ENCODE peak calls at places on chromosomes 2 and 18, in seven cellular contexts. V is HCT116, C is fibroblast of lung, S is left ventricle myocardium inferior, P is esophagus squamous epithelium, D is transverse colon, U is stomach. I is an unnamed sample.

GRCh38 chr2:173669888-173670287 is 295.3 kb downstream of the SP3 start:
- DNase-seq in V (no peak), C (no peak), P (no peak), D (no peak), U (no peak), S (no peak), I (no peak)

GRCh38 chr18:41378628-41379027 is 576.4 kb upstream of the PIK3C3 start:
- DNase-seq in C (peak; percentile 56), P (no peak), V (no peak), S (no peak), D (no peak), U (no peak), I (no peak)

GRCh38 chr2:175552902-175553301 is 371.4 kb upstream of the ATP5MC3 start:
- DNase-seq in D (no peak), U (no peak), P (no peak), C (no peak), V (no peak), S (no peak), I (no peak)

GRCh38 chr2:144459937-144460336 is 60.0 kb downstream of the ZEB2 start:
- DNase-seq in U (no peak), C (peak; percentile 63), P (no peak), S (no peak), D (no peak), V (no peak), I (no peak)

GRCh38 chr2:20074001-20074648 is 22.7 kb upstream of the LAPTM4A start:
- DNase-seq in V (no peak), P (no peak), U (peak; percentile 72), C (no peak), D (no peak), S (no peak), I (no peak)

GRCh38 chr18:62571037-62571436 is 48.2 kb downstream of the ZCCHC2 start:
- DNase-seq in D (no peak), U (no peak), C (no peak), P (no peak), S (no peak), V (no peak), I (no peak)

GRCh38 chr2:69985684-69986083 is 24.3 kb upstream of the ASPRV1 start:
- DNase-seq in P (no peak), V (no peak), U (peak; percentile 41), D (peak; percentile 19), C (no peak), S (peak; percentile 32), I (no peak)

GRCh38 chr2:56001992-56002391 is 78.4 kb upstream of the EFEMP1 start:
- DNase-seq in P (no peak), S (no peak), V (no peak), C (no peak), U (no peak), D (no peak), I (no peak)

GRCh38 chr2:99559075-99559662 is 69.4 kb upstream of the REV1 start:
- DNase-seq in V (peak; percentile 56), D (peak; percentile 85), S (peak; percentile 88), P (peak; percentile 29), C (peak; percentile 58), U (peak; percentile 88), I (peak; percentile 59)

GRCh38 chr2:173355866-173356508 is 1.3 kb downstream of the CDCA7 start:
- DNase-seq in U (no peak), P (no peak), V (no peak), S (no peak), C (no peak), D (peak; percentile 19), I (no peak)

GRCh38 chr2:222869252-222869560 is 8.4 kb downstream of the ACSL3 start:
- DNase-seq in C (no peak), P (no peak), S (no peak), D (no peak), U (no peak), V (no peak), I (no peak)

GRCh38 chr18:7647500-7647899 is 80.4 kb downstream of the PTPRM start:
- DNase-seq in P (no peak), D (no peak), C (no peak), V (no peak), S (no peak), U (no peak), I (no peak)

GRCh38 chr2:126244937-126245336 is 411.0 kb upstream of the GYPC start:
- DNase-seq in P (no peak), D (peak; percentile 23), C (no peak), U (peak; percentile 31), V (no peak), S (no peak), I (no peak)

GRCh38 chr2:240598311-240598911 is 11.9 kb downstream of the CAPN10 start:
- DNase-seq in P (no peak), S (no peak), V (no peak), C (no peak), U (no peak), D (peak; percentile 6), I (no peak)

GRCh38 chr2:39069890-39070289 is 51.0 kb downstream of the SOS1 start:
- DNase-seq in C (no peak), D (no peak), P (no peak), S (no peak), U (no peak), V (no peak), I (no peak)

GRCh38 chr2:144938308-144938709 is 418.4 kb upstream of the ZEB2 start:
- DNase-seq in U (no peak), C (peak; percentile 78), P (no peak), S (no peak), V (no peak), D (no peak), I (no peak)

GRCh38 chr2:27829791-27830190 is 58.3 kb downstream of the MRPL33 start:
- DNase-seq in S (no peak), D (no peak), U (no peak), C (no peak), P (no peak), V (no peak), I (no peak)

GRCh38 chr2:27831279-27832050 is 58.7 kb downstream of the RBKS start:
- DNase-seq in P (no peak), S (no peak), C (no peak), V (no peak), D (no peak), U (no peak), I (no peak)

GRCh38 chr2:27830616-27831120 is 59.1 kb downstream of the MRPL33 start:
- DNase-seq in U (no peak), S (no peak), V (no peak), P (no peak), D (no peak), C (peak; percentile 20), I (no peak)

GRCh38 chr2:27832396-27832795 is 57.8 kb downstream of the RBKS start:
- DNase-seq in V (no peak), P (no peak), S (no peak), U (no peak), D (no peak), C (peak; percentile 94), I (no peak)

DNA sequence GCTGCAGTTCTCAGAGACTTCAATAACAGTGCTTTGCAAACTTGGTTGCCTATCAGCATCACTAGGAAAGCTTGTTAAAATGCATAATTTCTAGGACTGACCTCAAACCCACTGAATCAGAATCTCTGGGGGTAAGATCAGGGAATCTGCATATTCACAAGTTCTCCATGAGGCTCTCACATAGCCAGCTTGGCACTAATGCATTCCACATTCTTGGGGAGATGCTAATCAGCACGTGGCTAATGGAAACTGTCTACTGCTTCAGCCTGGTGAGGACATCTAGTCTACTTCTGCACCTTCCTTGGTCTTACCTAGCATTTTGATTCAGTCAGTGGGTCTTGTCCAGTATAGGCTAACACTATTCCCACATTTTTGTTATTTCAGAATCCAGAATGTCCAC is 56.3 kb downstream of the RBKS start:
- DNase-seq in V (no peak), C (peak; percentile 80), S (no peak), P (no peak), D (no peak), U (no peak), I (no peak)
- H3K27ac ChIP-seq in V (no peak overlapping the region), C (no peak overlapping the region), S (no peak overlapping the region), P (no peak overlapping the region), D (no peak overlapping the region), U (no peak overlapping the region), I (no peak overlapping the region)

GRCh38 chr2:30994227-30995056 is 143.8 kb downstream of the GALNT14 start:
- DNase-seq in S (no peak), V (no peak), U (no peak), P (no peak), C (no peak), D (no peak), I (no peak)
- H3K36me3 ChIP-seq in S (no peaks in the 10 kb centered on the region), V (no peaks in the 10 kb centered on the region), U (no peaks in the 10 kb centered on the region), P (no peaks in the 10 kb centered on the region), C (no peaks in the 10 kb centered on the region), D (no peaks in the 10 kb centered on the region), I (no peaks in the 10 kb centered on the region)

DNA sequence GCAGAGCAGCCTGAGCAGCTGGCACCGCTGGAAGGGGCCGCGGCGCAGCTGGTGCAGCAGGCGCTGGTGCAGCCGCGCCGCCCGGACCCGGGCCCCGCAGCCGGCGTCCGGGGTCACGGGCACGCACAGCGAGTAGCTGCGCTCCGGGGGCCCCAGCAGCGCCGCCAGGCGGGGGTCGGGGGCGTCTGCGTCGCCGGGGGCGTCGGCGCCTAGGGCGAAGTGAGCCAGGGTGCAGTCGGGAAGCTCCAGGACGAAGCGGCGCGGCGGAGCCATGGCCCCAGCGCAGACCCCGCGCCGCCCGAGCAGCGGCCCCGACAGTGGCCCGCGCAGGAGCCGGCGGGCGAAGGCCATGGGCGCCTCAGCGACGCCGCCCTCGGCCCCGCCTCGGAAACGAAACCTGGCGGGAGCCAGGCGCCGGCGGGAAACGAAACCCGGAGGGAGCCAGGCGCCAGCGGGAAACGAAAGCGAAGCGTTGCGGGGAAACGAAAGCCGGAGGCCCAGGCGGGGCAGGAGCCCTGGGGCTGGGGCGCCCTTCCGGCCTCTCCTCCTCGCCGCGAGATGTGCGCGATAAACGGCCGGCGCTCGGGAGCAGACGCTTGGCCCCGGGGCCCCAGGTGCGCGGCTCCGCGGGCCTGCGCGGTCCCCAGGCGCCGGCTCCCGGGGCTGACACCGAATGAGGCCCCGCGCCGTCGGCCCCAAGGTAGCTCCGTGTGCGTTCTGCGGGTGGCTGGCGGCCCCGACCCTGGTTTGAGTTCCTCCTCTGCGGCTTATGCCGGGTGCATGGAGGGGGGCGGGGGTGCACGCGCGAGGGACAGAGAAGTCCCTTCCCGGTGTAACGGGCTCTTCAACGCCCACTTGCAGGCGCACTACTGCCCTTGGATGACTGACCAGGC is at the start of gene CMPK2:
- DNase-seq in U (peak; percentile 85), V (no peak), C (peak; percentile 46), S (peak; percentile 75), D (peak; percentile 85), P (peak; percentile 12), I (no peak)
- TF ChIP-seq CTCF in U (peak; percentile 11), V (no peak), C (no peak), S (peak; percentile 36), D (no peak), P (peak; percentile 10), I (no peak)

GRCh38 chr2:215504547-215504946 is 68.7 kb upstream of the FN1 start:
- DNase-seq in U (no peak), V (no peak), S (no peak), P (no peak), D (no peak), C (peak; percentile 77), I (no peak)

GRCh38 chr2:215507836-215508235 is 72.0 kb upstream of the FN1 start:
- DNase-seq in P (no peak), V (no peak), U (no peak), C (peak; percentile 80), S (no peak), D (no peak), I (no peak)

GRCh38 chr2:215507126-215507525 is 71.3 kb upstream of the FN1 start:
- DNase-seq in S (no peak), D (no peak), P (no peak), U (no peak), V (no peak), C (no peak), I (no peak)

GRCh38 chr2:215505044-215505786 is 69.3 kb upstream of the FN1 start:
- DNase-seq in D (peak; percentile 18), U (no peak), V (no peak), C (peak; percentile 95), S (no peak), P (no peak), I (no peak)

GRCh38 chr2:215506604-215506990 is 70.7 kb upstream of the FN1 start:
- DNase-seq in P (no peak), V (no peak), D (no peak), U (no peak), S (no peak), C (no peak), I (no peak)
- H3K27ac ChIP-seq in P (no peak overlapping the region), V (no peak overlapping the region), D (no peak overlapping the region), U (peak overlapping the region; percentile 57), S (no peak overlapping the region), C (no peak overlapping the region), I (peak overlapping the region; percentile 68)

I was measured in thoracic aorta.